ENCODE peak calls at places on chromosome 14, in four cellular contexts. One of them, this sample, is unnamed.

GRCh38 chr14:105866841-105867321 is 340.5 kb downstream of the TMEM121 start:
- DNase-seq in mesenchymal stem cell: no peak
- DNase-seq in trophoblast cell: no peak
- DNase-seq in H9: no peak
- DNase-seq in this sample: no peak

GRCh38 chr14:88411039-88411438 is 25.6 kb downstream of the SPATA7 start:
- DNase-seq in mesenchymal stem cell: no peak
- DNase-seq in trophoblast cell: no peak
- DNase-seq in H9: peak; percentile 50
- DNase-seq in this sample: no peak

GRCh38 chr14:63614964-63615363 is 26.7 kb downstream of the WDR89 start:
- DNase-seq in trophoblast cell: peak; percentile 55
- DNase-seq in mesenchymal stem cell: peak; percentile 35
- DNase-seq in H9: no peak
- DNase-seq in this sample: no peak

GRCh38 chr14:81579115-81579514 is 45.5 kb upstream of the SEL1L start:
- DNase-seq in H9: no peak
- DNase-seq in trophoblast cell: no peak
- DNase-seq in mesenchymal stem cell: no peak
- DNase-seq in this sample: no peak

GRCh38 chr14:33728010-33728498 is 222.8 kb downstream of the EGLN3 start:
- DNase-seq in trophoblast cell: no peak
- DNase-seq in H9: no peak
- DNase-seq in mesenchymal stem cell: no peak
- DNase-seq in this sample: no peak

GRCh38 chr14:54420478-54421116 is 20.6 kb downstream of the CNIH1 start:
- DNase-seq in H9: no peak
- DNase-seq in mesenchymal stem cell: peak; percentile 72
- DNase-seq in trophoblast cell: peak; percentile 58
- DNase-seq in this sample: no peak

GRCh38 chr14:38716871-38717270 is 386.2 kb downstream of the SEC23A start:
- DNase-seq in H9: no peak
- DNase-seq in mesenchymal stem cell: no peak
- DNase-seq in trophoblast cell: no peak
- DNase-seq in this sample: no peak

GRCh38 chr14:90453401-90453951 is 56.6 kb downstream of the CALM1 start:
- DNase-seq in H9: no peak
- DNase-seq in trophoblast cell: no peak
- DNase-seq in mesenchymal stem cell: no peak
- DNase-seq in this sample: no peak

GRCh38 chr14:29584992-29585391 is 342.7 kb downstream of the PRKD1 start:
- DNase-seq in H9: peak; percentile 30
- DNase-seq in trophoblast cell: no peak
- DNase-seq in mesenchymal stem cell: peak; percentile 92
- DNase-seq in this sample: peak; percentile 30

GRCh38 chr14:64730061-64730440 is 25.8 kb downstream of the PLEKHG3 start:
- DNase-seq in trophoblast cell: no peak
- DNase-seq in H9: no peak
- DNase-seq in mesenchymal stem cell: no peak
- DNase-seq in this sample: no peak
- H3K4ac ChIP-seq in trophoblast cell: no peak overlapping the region
- H3K4ac ChIP-seq in H9: no peak overlapping the region
- H3K4ac ChIP-seq in mesenchymal stem cell: no peak overlapping the region
- H3K4ac ChIP-seq in this sample: no peak overlapping the region

GRCh38 chr14:61891810-61892209 is 129.6 kb downstream of the SNAPC1 start:
- DNase-seq in mesenchymal stem cell: no peak
- DNase-seq in H9: no peak
- DNase-seq in trophoblast cell: no peak
- DNase-seq in this sample: no peak

GRCh38 chr14:61891251-61891650 is 129.0 kb downstream of the SNAPC1 start:
- DNase-seq in trophoblast cell: peak; percentile 28
- DNase-seq in H9: no peak
- DNase-seq in mesenchymal stem cell: no peak
- DNase-seq in this sample: peak; percentile 8

GRCh38 chr14:61893371-61893940 is 131.2 kb downstream of the SNAPC1 start:
- DNase-seq in mesenchymal stem cell: no peak
- DNase-seq in H9: no peak
- DNase-seq in trophoblast cell: no peak
- DNase-seq in this sample: no peak

GRCh38 chr14:61887628-61888027 is 125.4 kb downstream of the SNAPC1 start:
- DNase-seq in mesenchymal stem cell: no peak
- DNase-seq in trophoblast cell: no peak
- DNase-seq in H9: no peak
- DNase-seq in this sample: no peak

GRCh38 chr14:61889914-61890351 is 127.7 kb downstream of the SNAPC1 start:
- DNase-seq in mesenchymal stem cell: no peak
- DNase-seq in trophoblast cell: no peak
- DNase-seq in H9: no peak
- DNase-seq in this sample: no peak
- H2BK12ac ChIP-seq in mesenchymal stem cell: no peak overlapping the region
- H2BK12ac ChIP-seq in trophoblast cell: no peak overlapping the region
- H2BK12ac ChIP-seq in H9: no peak overlapping the region
- H2BK12ac ChIP-seq in this sample: no peak overlapping the region

DNA sequence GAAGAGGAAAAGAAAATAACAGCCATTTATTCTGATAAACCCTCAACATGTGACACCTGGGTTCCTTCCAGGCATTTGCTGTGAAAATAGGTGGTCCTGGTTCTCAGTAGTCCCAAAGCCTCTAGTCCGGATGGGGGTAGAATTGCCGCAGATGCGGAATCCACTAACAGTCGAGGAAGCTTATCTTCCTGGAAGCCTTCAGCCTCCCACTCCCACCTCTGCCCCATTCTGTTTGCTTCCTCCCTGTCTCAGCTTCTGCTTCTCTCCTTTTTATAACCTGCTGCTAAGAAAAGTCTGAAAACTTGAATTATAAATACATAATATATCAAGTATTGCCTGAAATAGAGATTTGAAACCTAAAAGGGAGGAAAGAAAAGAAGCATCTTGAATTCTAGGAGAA is 14.0 kb upstream of the MAP3K9 start:
- DNase-seq in H9: no peak
- DNase-seq in mesenchymal stem cell: no peak
- DNase-seq in trophoblast cell: no peak
- DNase-seq in this sample: no peak
- H3K4me2 ChIP-seq in H9: peak overlapping the region; percentile 51
- H3K4me2 ChIP-seq in mesenchymal stem cell: no peak overlapping the region
- H3K4me2 ChIP-seq in trophoblast cell: peak overlapping the region; percentile 97
- H3K4me2 ChIP-seq in this sample: peak overlapping the region; percentile 62

GRCh38 chr14:71588576-71589215 is 343.5 kb upstream of the RGS6 start:
- DNase-seq in trophoblast cell: no peak
- DNase-seq in H9: no peak
- DNase-seq in mesenchymal stem cell: no peak
- DNase-seq in this sample: no peak
- H3K4ac ChIP-seq in trophoblast cell: no peak overlapping the region
- H3K4ac ChIP-seq in H9: no peak overlapping the region
- H3K4ac ChIP-seq in mesenchymal stem cell: no peak overlapping the region
- H3K4ac ChIP-seq in this sample: no peak overlapping the region

DNA sequence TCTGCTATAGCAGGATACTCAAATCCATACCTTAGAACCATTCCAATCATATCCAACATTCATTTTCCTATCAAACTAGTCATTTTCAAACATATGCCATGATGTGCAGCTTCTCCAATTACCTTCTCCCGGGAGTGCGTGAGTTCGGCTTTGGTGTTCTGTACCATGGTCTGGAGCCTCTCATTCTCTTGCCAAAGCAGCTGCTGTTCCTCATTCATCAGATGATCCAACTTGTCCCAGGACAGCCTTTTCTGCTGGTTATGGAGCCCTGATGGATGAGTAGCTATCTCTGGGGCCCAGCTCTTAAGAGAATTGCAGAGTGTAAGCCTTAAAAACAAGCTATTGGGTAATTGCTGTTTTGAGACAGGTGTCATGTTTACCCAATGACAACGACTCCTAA is 71.1 kb upstream of the SAV1 start:
- DNase-seq in H9: no peak
- DNase-seq in trophoblast cell: no peak
- DNase-seq in mesenchymal stem cell: no peak
- DNase-seq in this sample: no peak
- H2BK12ac ChIP-seq in H9: no peak overlapping the region
- H2BK12ac ChIP-seq in trophoblast cell: no peak overlapping the region
- H2BK12ac ChIP-seq in mesenchymal stem cell: no peak overlapping the region
- H2BK12ac ChIP-seq in this sample: no peak overlapping the region

GRCh38 chr14:73627033-73627432 is 14.7 kb downstream of the ACOT6 start:
- DNase-seq in H9: no peak
- DNase-seq in trophoblast cell: no peak
- DNase-seq in mesenchymal stem cell: no peak
- DNase-seq in this sample: no peak
- H3K4me2 ChIP-seq in H9: no peak overlapping the region
- H3K4me2 ChIP-seq in trophoblast cell: no peak overlapping the region
- H3K4me2 ChIP-seq in mesenchymal stem cell: no peak overlapping the region
- H3K4me2 ChIP-seq in this sample: no peak overlapping the region